ENCODE peak calls at places on chromosomes 1 and 21, in seven cellular contexts. J, E, W, H, G, P and S are unnamed samples.

GRCh38 chr1:119893238-119893791 is 3.0 kb downstream of the ADAM30 start:
- DNase-seq in P (no peak), W (no peak), E (no peak), J (no peak), H (no peak), G (no peak), S (no peak)

GRCh38 chr1:21703318-21703963 is 34.3 kb upstream of the RAP1GAP start:
- DNase-seq in J (no peak), P (peak; percentile 88), G (no peak), H (no peak), W (no peak), E (peak; percentile 47), S (peak; percentile 80)

GRCh38 chr1:35642472-35642955 is 1.2 kb upstream of the PSMB2 start:
- DNase-seq in G (no peak), W (no peak), J (no peak), P (no peak), H (no peak), E (peak; percentile 38), S (peak; percentile 4)

GRCh38 chr1:66244429-66244828 is 289.5 kb upstream of the SGIP1 start:
- DNase-seq in G (no peak), P (no peak), H (no peak), J (no peak), E (no peak), W (no peak), S (peak; percentile 17)

GRCh38 chr1:221289103-221289502 is 409.9 kb downstream of the HLX start:
- DNase-seq in E (no peak), J (no peak), P (no peak), H (no peak), W (no peak), G (no peak), S (no peak)

GRCh38 chr1:180842052-180842451 is 70.6 kb upstream of the KIAA1614 start:
- DNase-seq in G (no peak), H (no peak), E (no peak), P (peak; percentile 85), J (no peak), W (no peak), S (peak; percentile 55)

GRCh38 chr1:162710349-162710748 is 78.1 kb downstream of the DDR2 start:
- DNase-seq in H (no peak), J (no peak), P (peak; percentile 59), G (no peak), E (no peak), W (no peak), S (no peak)

GRCh38 chr1:244011251-244011650 is 39.8 kb upstream of the ZBTB18 start:
- DNase-seq in J (no peak), W (no peak), H (no peak), G (no peak), E (no peak), P (peak; percentile 59), S (no peak)

GRCh38 chr1:33170351-33171274 is 11.2 kb downstream of the TRIM62 start:
- DNase-seq in W (peak; percentile 77), J (no peak), E (no peak), G (peak; percentile 14), P (no peak), H (no peak), S (no peak)

GRCh38 chr1:111731956-111732355 is 7.2 kb downstream of the INKA2 start:
- DNase-seq in H (no peak), J (no peak), W (no peak), P (no peak), G (no peak), E (no peak), S (no peak)

GRCh38 chr1:199742547-199742946 is 285.0 kb upstream of the NR5A2 start:
- DNase-seq in W (no peak), G (no peak), P (peak; percentile 98), H (no peak), E (no peak), J (no peak), S (peak; percentile 89)

GRCh38 chr1:3921786-3922185 is 21.7 kb upstream of the C1orf174 start:
- DNase-seq in P (no peak), J (no peak), E (no peak), G (no peak), H (no peak), W (no peak), S (no peak)

GRCh38 chr1:236663934-236664333 is 22.4 kb upstream of the ACTN2 start:
- DNase-seq in P (peak; percentile 19), W (no peak), E (no peak), J (no peak), H (no peak), G (no peak), S (no peak)

GRCh38 chr1:116265931-116266863 is 106.8 kb upstream of the ATP1A1 start:
- DNase-seq in G (no peak), H (no peak), E (no peak), P (no peak), J (no peak), W (no peak), S (no peak)

GRCh38 chr21:28473530-28474225 is 519.0 kb downstream of the LTN1 start:
- DNase-seq in E (no peak), W (no peak), J (no peak), G (no peak), P (peak; percentile 61), H (no peak), S (no peak)

GRCh38 chr1:234724517-234725176 is 114.7 kb upstream of the IRF2BP2 start:
- DNase-seq in H (peak; percentile 79), P (no peak), J (peak; percentile 78), G (peak; percentile 89), E (peak; percentile 67), W (peak; percentile 83), S (no peak)

GRCh38 chr1:229319487-229319886 is 23.4 kb downstream of the CCSAP start:
- DNase-seq in J (no peak), G (no peak), E (no peak), P (no peak), H (no peak), W (no peak), S (no peak)

GRCh38 chr1:5798151-5798730 is 194.0 kb downstream of the NPHP4 start:
- DNase-seq in P (no peak), E (no peak), H (no peak), J (no peak), G (no peak), W (no peak), S (no peak)

GRCh38 chr1:96598416-96599168 is 123.0 kb upstream of the PTBP2 start:
- DNase-seq in E (no peak), H (no peak), G (no peak), P (peak; percentile 81), W (no peak), J (no peak), S (no peak)

GRCh38 chr1:12177999-12178441 is 11.2 kb downstream of the TNFRSF1B start:
- DNase-seq in P (peak; percentile 93), E (no peak), J (peak; percentile 84), W (no peak), H (no peak), G (peak; percentile 39), S (peak; percentile 85)

GRCh38 chr1:156813750-156814570 is 2.7 kb downstream of the SH2D2A start:
- DNase-seq in P (peak; percentile 33), G (peak; percentile 63), W (peak; percentile 63), H (peak; percentile 61), E (peak; percentile 95), J (peak; percentile 81), S (no peak)

GRCh38 chr1:24067978-24068377 is 44.0 kb downstream of the MYOM3 start:
- DNase-seq in G (no peak), P (no peak), W (no peak), E (no peak), J (no peak), H (no peak), S (no peak)

GRCh38 chr1:24070821-24071393 is 41.0 kb downstream of the MYOM3 start:
- DNase-seq in P (peak; percentile 71), E (peak; percentile 91), H (peak; percentile 70), G (peak; percentile 82), W (peak; percentile 78), J (peak; percentile 73), S (peak; percentile 76)

GRCh38 chr1:24074196-24074595 is 37.7 kb downstream of the MYOM3 start:
- DNase-seq in E (no peak), J (peak; percentile 18), P (no peak), G (no peak), W (no peak), H (no peak), S (no peak)

GRCh38 chr1:24071941-24072340 is 40.0 kb downstream of the MYOM3 start:
- DNase-seq in E (no peak), G (no peak), P (no peak), H (no peak), J (peak; percentile 23), W (no peak), S (no peak)

GRCh38 chr1:24069817-24070216 is 42.1 kb downstream of the MYOM3 start:
- DNase-seq in J (peak; percentile 16), P (no peak), E (no peak), H (no peak), W (no peak), G (no peak), S (no peak)
- H3K27ac ChIP-seq in J (no peak overlapping the region), P (no peak overlapping the region), E (no peak overlapping the region), H (no peak overlapping the region), W (no peak overlapping the region), G (no peak overlapping the region), S (no peak overlapping the region)

DNA sequence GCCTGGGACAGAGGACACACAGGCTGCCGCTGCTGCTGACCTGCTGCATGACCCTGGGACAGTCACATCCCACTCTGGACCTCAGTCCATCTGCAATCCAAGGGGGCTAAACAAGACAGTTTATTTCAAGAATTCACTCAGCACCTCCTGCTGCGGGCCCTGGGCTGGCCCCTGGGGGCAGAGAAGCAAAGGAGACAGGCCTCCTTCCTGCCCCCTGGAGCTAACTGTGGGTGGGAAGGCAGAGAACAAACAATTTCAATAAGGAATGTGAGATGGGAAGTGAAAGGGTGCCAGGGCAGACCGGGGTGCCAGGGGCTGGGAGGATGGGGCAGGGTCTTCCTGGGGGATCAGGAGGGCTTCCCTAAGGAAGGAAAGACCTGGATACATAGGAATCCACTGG is 60.0 kb downstream of the TAS1R2 start:
- DNase-seq in E (no peak), H (no peak), G (no peak), W (no peak), J (no peak), P (no peak), S (no peak)
- TF ChIP-seq CTCF in E (no peak), H (no peak), G (no peak), W (no peak), J (no peak), P (no peak), S (no peak)

GRCh38 chr1:93029317-93029716 is 49.8 kb upstream of the MTF2 start:
- DNase-seq in P (no peak), E (no peak), H (no peak), J (no peak), W (no peak), G (no peak), S (no peak)
- H3K27me3 ChIP-seq in P (peaks cover 39% of the 10 kb centered on the region), E (no peaks in the 10 kb centered on the region), H (no peaks in the 10 kb centered on the region), J (no peaks in the 10 kb centered on the region), W (no peaks in the 10 kb centered on the region), G (no peaks in the 10 kb centered on the region), S (peaks cover 4% of the 10 kb centered on the region)

DNA sequence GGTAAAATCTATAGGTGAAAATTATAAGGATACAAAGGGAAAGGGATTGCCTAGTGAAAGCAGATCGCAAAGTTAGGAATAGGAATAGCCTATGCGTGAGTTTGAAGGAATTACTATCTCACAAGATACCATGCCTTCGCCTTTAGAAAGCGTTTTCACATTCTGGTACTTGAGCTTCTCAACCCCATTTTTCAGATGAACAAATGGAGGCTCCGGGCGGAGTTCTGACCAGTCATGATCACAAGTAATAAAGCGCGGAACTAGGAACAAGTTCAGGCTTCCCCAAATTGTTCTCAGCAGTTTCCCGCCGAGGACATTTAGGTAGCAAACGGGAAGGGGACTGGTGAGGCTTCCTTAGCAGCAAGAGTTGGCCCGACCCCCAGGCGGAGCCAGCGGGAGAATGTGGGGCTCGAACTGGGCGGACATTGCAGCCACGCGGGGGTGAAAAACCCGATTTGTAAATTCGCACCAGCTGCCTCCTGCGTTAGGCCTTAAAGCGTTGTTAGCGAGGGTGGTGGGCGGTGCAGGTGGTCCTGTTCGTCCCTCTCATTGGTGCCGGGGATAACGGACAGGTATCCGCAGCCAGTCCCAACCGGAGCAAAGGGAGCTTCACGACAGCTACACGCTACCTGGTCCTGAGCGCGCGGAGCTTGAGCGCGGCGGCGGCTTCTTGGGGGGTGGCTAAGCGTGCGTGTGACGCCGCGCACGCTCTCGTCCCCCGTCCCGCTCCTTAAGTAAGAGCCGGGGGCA is 15.4 kb downstream of the SEMA6C start:
- DNase-seq in P (peak; percentile 32), W (peak; percentile 85), J (peak; percentile 89), G (peak; percentile 91), H (peak; percentile 85), E (peak; percentile 10), S (peak; percentile 83)
- H3K27ac ChIP-seq in P (no peak overlapping the region), W (peak overlapping the region; percentile 72), J (peak overlapping the region; percentile 8), G (no peak overlapping the region), H (peak overlapping the region; percentile 77), E (no peak overlapping the region), S (no peak overlapping the region)